ENCODE peak calls at places on chromosomes 12 and 14, in four cellular contexts. A is IMR-90, N is K562, B is GM12878. U is an unnamed sample.

GRCh38 chr14:99190696-99191662 is 81.0 kb downstream of the BCL11B start:
- DNase-seq in A (no peak), N (no peak), B (no peak), U (no peak)

GRCh38 chr12:115810166-115810565 is 467.3 kb downstream of the MED13L start:
- DNase-seq in A (no peak), N (no peak), B (no peak), U (no peak)

GRCh38 chr12:12872934-12873275 is 18.5 kb upstream of the GPRC5A start:
- DNase-seq in A (peak; percentile 83), N (no peak), B (no peak), U (peak; percentile 43)

GRCh38 chr12:100184549-100184948 is 16.1 kb upstream of the ACTR6 start:
- DNase-seq in A (no peak), N (no peak), B (no peak), U (no peak)

GRCh38 chr12:106039242-106039641 is 99.5 kb downstream of the NUAK1 start:
- DNase-seq in A (no peak), N (no peak), B (no peak), U (no peak)

GRCh38 chr14:104805326-104805678 is 4.4 kb downstream of the ZBTB42 start:
- DNase-seq in A (peak; percentile 89), N (peak; percentile 82), B (no peak), U (no peak)

GRCh38 chr14:69368381-69368780 is 29.7 kb downstream of the ERH start:
- DNase-seq in A (no peak), N (no peak), B (no peak), U (no peak)

GRCh38 chr12:103583008-103583407 is 4.1 kb upstream of the STAB2 start:
- DNase-seq in A (no peak), N (no peak), B (no peak), U (no peak)

GRCh38 chr12:126051611-126052107 is 986.4 kb downstream of the AACS start:
- DNase-seq in A (no peak), N (no peak), B (no peak), U (no peak)

DNA sequence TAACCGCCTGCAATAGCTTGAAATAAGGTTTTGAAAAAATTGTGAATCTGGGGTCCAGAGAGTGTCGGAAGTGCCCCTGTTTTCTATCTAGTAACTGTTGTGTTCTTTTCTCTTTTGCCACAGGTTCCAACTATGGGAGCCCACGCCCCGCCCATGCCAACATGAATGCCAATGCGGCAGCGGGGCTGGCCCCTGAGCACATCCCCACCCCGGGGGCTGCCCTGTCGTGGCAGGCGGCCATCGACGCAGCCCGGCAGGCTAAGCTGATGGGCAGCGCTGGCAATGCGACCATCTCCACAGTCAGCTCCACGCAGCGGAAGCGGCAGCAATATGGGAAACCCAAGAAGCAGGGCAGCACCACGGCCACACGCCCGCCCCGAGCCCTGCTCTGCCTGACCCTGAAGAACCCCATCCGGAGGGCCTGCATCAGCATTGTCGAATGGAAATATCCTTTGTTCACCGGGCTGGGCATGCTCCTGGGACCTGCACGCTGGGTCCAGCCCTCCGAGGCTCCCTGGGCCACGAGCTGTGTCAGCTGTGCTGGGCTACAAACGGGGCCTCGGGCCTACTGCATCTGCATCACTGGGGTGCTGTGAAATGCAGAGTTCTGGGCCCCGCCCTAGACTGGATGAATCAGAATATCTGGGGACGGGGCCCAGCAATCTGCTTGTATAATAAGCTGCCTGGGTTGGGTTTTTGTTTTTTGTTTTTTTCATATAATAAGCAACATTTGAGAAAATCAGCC is 62.5 kb downstream of the CACNA1C start:
- DNase-seq in A (no peak), N (no peak), B (no peak), U (no peak)
- TF ChIP-seq FOS in A (no peak), N (no peak), B (no peak), U (no peak)

DNA sequence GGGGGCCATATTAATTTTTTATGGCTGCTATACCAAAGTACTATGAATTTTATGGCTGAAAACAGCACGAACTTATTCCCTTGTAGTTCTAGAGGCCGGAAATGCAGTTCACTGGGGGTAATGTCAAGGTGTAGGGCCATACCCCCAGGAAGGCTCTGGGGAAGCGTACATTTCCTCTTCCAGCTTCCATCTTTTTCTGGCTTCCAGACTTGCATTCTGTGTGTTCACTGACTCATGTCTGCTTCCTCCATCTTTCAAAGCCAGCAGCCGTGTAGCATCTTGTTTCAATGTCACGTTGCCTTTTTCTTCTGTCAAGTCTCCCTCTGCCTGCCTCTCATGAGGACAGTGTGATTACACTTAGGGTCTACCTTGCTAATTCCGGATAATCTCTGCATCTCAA is 133.6 kb downstream of the BICD1 start:
- DNase-seq in A (no peak), N (no peak), B (no peak), U (peak; percentile 44)
- TF ChIP-seq FOS in A (no peak), N (no peak), B (no peak), U (peak; percentile 24)

GRCh38 chr12:107405436-107405835 is 280.2 kb upstream of the PWP1 start:
- DNase-seq in A (no peak), N (no peak), B (no peak), U (no peak)
- TF ChIP-seq FOS in A (no peak), N (no peak), B (no peak), U (no peak)

DNA sequence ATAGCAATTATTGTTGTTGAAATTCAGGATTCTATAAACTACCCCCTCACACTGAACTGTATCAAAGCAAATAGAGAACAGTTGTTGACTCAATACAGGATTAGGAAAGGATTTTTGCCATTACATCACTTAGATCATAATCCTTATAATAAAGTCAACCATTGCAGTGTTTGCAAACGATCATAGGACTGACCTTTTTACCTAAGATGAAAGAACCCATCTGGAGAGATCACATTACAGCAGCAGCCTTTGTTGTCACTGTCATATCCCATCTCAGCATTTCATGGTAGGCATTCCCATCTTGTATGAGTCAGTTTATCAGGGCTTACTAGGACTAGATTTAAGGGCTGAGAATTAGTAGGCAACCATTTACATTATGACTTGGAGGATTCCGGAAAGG is 96.0 kb downstream of the IPO8 start:
- DNase-seq in A (peak; percentile 39), N (no peak), B (no peak), U (peak; percentile 52)
- TF ChIP-seq FOS in A (no peak), N (no peak), B (no peak), U (no peak)

GRCh38 chr14:101184562-101184961 is 281.0 kb upstream of the RTL1 start:
- DNase-seq in A (no peak), N (no peak), B (no peak), U (no peak)
- TF ChIP-seq FOS in A (no peak), N (no peak), B (no peak), U (no peak)

GRCh38 chr14:37830271-37830670 is 234.8 kb downstream of the TTC6 start:
- DNase-seq in A (no peak), N (no peak), B (no peak), U (no peak)

GRCh38 chr14:37824936-37825698 is 229.7 kb downstream of the TTC6 start:
- DNase-seq in A (no peak), N (no peak), B (no peak), U (no peak)

DNA sequence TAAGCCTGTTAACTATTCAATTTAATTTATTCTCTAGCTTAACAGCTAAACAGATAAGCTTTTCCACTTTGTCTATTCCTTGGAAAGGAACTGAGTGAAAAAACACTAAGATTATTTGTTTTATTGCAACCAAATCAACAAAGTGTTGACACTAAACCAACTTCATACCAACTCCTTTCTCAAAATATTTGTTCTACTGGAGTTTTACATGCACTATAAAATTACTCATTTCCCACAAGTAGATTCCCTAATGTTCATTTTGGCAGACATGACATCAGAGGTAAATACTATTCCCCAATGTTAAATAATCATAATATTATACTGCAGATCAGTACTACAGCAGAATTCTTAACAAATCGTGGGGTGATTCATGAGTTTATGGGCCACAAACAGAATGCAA is 231.4 kb downstream of the TTC6 start:
- DNase-seq in A (no peak), N (no peak), B (no peak), U (no peak)
- TF ChIP-seq FOS in A (no peak), N (no peak), B (no peak), U (no peak)

U was measured in endothelial cell of umbilical vein.